ENCODE peak calls at places on chromosomes 4 and X, in four cellular contexts. Z, E, A and T are unnamed samples.
A peak's percentile ranks its signal among the peaks of the same experiment; 100 is the strongest.

GRCh38 chr4:102533348-102533747 is 32.2 kb downstream of the NFKB1 start:
- DNase-seq in Z (no peak), E (no peak), A (no peak), T (no peak)

GRCh38 chrX:46820391-46821100 is 16.3 kb upstream of the RP2 start:
- DNase-seq in Z (no peak), E (no peak), A (no peak), T (no peak)

GRCh38 chr4:148007789-148008188 is 275.9 kb downstream of the ARHGAP10 start:
- DNase-seq in Z (no peak), E (no peak), A (no peak), T (no peak)

GRCh38 chr4:81465668-81466357 is 5.9 kb downstream of the RASGEF1B start:
- DNase-seq in Z (no peak), E (no peak), A (no peak), T (no peak)

GRCh38 chrX:72088761-72089160 is 43.0 kb downstream of the RTL5 start:
- DNase-seq in Z (no peak), E (no peak), A (no peak), T (no peak)

GRCh38 chr4:66946761-66947160 is 598.5 kb downstream of the CENPC start:
- DNase-seq in Z (no peak), E (no peak), A (no peak), T (no peak)

GRCh38 chr4:45638641-45639040 is 485.2 kb downstream of the GABRG1 start:
- DNase-seq in Z (no peak), E (no peak), A (no peak), T (no peak)

GRCh38 chr4:19051751-19052296 is 1030.3 kb upstream of the LCORL start:
- DNase-seq in Z (no peak), E (no peak), A (no peak), T (no peak)

GRCh38 chr4:13036841-13037240 is 447.3 kb downstream of the RAB28 start:
- DNase-seq in Z (no peak), E (no peak), A (no peak), T (no peak)

GRCh38 chrX:45353462-45353861 is 152.8 kb upstream of the DIPK2B start:
- DNase-seq in Z (no peak), E (no peak), A (peak; percentile 55), T (no peak)

GRCh38 chr4:152357206-152357605 is 178.7 kb downstream of the FBXW7 start:
- DNase-seq in Z (no peak), E (no peak), A (peak; percentile 70), T (no peak)

GRCh38 chr4:152359208-152360044 is 176.5 kb downstream of the FBXW7 start:
- DNase-seq in Z (no peak), E (no peak), A (no peak), T (no peak)

GRCh38 chr4:152360045-152360410 is 175.9 kb downstream of the FBXW7 start:
- DNase-seq in Z (no peak), E (no peak), A (peak; percentile 45), T (no peak)

GRCh38 chr4:152352645-152353116 is 183.2 kb downstream of the FBXW7 start:
- DNase-seq in Z (peak; percentile 48), E (peak; percentile 88), A (peak; percentile 98), T (no peak)

DNA sequence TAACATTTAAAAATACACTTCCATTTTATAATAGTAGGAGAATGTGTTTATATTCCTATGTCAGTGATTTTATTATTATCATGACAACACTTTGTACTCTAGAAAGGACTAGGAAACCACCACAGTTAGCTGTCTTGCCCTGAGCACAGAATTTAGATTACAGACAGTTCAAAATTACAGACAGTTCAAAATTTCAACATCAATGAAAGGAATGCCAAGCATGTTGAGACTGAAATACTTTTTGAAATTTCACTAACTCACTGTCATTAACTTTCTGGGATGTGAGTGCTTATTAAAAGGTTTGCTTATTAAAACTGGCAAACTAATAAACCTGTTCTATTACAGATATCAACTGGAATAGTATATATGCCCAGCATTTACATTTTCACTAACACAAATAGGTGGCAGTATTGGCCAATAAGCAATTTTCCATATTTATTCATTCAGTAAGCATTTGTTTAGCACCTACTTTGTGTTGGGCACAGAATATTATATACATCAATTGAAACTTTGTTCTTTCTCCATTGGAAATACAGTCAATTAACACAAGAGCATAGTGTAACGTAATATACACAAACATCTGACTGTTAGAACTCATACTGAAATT is 179.4 kb downstream of the FBXW7 start:
- DNase-seq in Z (no peak), E (no peak), A (peak; percentile 15), T (no peak)
- TF ChIP-seq CTCF in Z (no peak), E (peak; percentile 3), A (peak; percentile 18), T (no peak)

GRCh38 chr4:107913283-107913899 is 18.0 kb upstream of the CYP2U1 start:
- DNase-seq in Z (peak; percentile 23), E (peak; percentile 9), A (peak; percentile 78), T (peak; percentile 12)
- TF ChIP-seq CTCF in Z (peak; percentile 79), E (peak; percentile 60), A (peak; percentile 65), T (peak; percentile 87)

DNA sequence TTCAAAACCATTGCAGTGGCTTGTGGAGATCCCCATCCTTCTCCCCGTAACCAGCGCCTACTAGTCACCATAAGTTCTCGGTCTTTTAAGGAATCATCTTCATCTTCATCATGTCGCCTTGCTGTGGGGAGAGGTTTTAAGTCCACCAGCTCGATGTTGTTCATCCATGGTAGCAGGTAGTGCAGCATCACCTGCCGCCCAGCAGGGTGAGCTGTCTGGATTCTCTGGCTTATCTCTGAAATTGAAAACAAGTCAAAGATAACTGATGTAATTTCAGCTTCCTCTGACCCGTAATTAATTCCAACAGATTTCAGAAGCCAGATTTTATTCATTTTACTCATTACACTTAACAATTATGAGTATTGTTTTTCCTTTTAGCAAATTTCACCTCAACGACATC is 67.4 kb downstream of the ZAR1 start:
- DNase-seq in Z (no peak), E (no peak), A (peak; percentile 7), T (no peak)
- TF ChIP-seq CTCF in Z (no peak), E (peak; percentile 32), A (peak; percentile 24), T (peak; percentile 39)

DNA sequence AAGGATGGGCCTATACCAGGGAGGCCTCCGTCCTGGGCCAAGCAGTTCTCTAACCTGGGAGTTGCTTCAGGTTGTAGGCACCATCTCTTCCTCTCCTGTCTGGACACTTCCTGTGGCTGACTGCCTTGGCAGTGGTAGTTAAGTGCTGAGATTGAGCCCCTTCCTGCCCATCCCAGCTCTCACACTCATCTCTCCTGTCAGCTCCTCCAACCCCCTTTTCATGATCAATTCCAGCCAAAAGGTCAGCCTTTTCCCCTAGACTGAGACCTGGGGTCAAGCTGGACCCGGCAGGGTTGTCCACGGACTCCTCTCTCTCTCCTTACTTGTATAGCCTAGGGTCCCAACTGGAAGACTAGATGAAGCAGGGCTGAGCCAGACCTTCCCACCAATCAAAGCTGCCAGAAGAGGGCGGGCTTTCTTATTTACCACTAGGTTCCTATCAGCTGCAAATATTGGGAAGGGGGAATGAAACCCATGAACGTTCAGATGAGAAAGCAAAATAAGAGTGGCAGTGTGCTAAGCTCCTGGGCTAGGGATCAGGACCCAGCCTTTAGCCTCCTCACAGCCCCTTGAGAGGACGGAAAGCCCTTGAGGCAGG is 34.5 kb downstream of the KDM5C start:
- DNase-seq in Z (no peak), E (no peak), A (peak; percentile 11), T (no peak)
- TF ChIP-seq CTCF in Z (no peak), E (peak; percentile 28), A (peak; percentile 29), T (no peak)